ENCODE peak calls at places on chromosomes 12 and 14, in seven cellular contexts. P, A, H, L, J, D and Q are unnamed samples. For H3K36me3, the result is how much of the 10 kb centered on the place peaks cover.

GRCh38 chr12:74747305-74747704 is 209.7 kb downstream of the ATXN7L3B start:
- DNase-seq in D (no peak), L (no peak), H (no peak), P (no peak), A (no peak), J (no peak), Q (no peak)

GRCh38 chr12:46977976-46978375 is 101.4 kb upstream of the PCED1B start:
- DNase-seq in D (no peak), L (peak), J (no peak), P (no peak), H (no peak), A (no peak), Q (no peak)

GRCh38 chr12:58502857-58503256 is 417.4 kb downstream of the LRIG3 start:
- DNase-seq in H (no peak), J (no peak), A (no peak), D (no peak), P (no peak), L (no peak), Q (no peak)

GRCh38 chr14:100524233-100524932 is 62.8 kb downstream of the BEGAIN start:
- DNase-seq in L (no peak), J (no peak), P (no peak), H (peak), A (no peak), D (no peak), Q (no peak)

GRCh38 chr14:105087963-105088811 is 23.0 kb upstream of the GPR132 start:
- DNase-seq in P (peak), H (peak), A (peak), D (peak), L (peak), J (peak), Q (peak)

GRCh38 chr12:92295523-92295922 is 149.9 kb upstream of the BTG1 start:
- DNase-seq in D (no peak), L (no peak), J (peak), A (peak), P (no peak), H (no peak), Q (no peak)

GRCh38 chr14:23564181-23564812 is 3.3 kb downstream of the AP1G2 start:
- DNase-seq in L (no peak), J (no peak), A (no peak), D (no peak), P (no peak), H (no peak), Q (no peak)

GRCh38 chr14:98633380-98633779 is 638.6 kb downstream of the BCL11B start:
- DNase-seq in L (no peak), H (no peak), A (no peak), D (peak), P (no peak), J (no peak), Q (no peak)

GRCh38 chr14:33728010-33728498 is 222.8 kb downstream of the EGLN3 start:
- DNase-seq in L (no peak), J (no peak), H (no peak), A (no peak), P (no peak), D (no peak), Q (no peak)

GRCh38 chr12:69052613-69053408 is 119.8 kb upstream of the CPM start:
- DNase-seq in L (peak), A (peak), J (peak), P (no peak), D (peak), H (no peak), Q (no peak)

GRCh38 chr14:28088125-28088524 is 678.5 kb upstream of the FOXG1 start:
- DNase-seq in L (no peak), A (no peak), J (no peak), H (no peak), D (no peak), P (no peak), Q (no peak)

GRCh38 chr14:28083456-28083855 is 683.1 kb upstream of the FOXG1 start:
- DNase-seq in P (no peak), D (no peak), H (no peak), L (peak), J (no peak), A (no peak), Q (no peak)
- H3K36me3 ChIP-seq in P (under half), D (under half), H (under half), L (under half), J (under half), A (under half), Q (under half)

GRCh38 chr14:50763386-50764007 is 67.5 kb downstream of the NIN start:
- DNase-seq in H (no peak), J (peak), D (peak), A (peak), L (no peak), P (peak), Q (no peak)
- H3K36me3 ChIP-seq in H (half or more), J (half or more), D (under half), A (under half), L (under half), P (under half), Q (under half)

DNA sequence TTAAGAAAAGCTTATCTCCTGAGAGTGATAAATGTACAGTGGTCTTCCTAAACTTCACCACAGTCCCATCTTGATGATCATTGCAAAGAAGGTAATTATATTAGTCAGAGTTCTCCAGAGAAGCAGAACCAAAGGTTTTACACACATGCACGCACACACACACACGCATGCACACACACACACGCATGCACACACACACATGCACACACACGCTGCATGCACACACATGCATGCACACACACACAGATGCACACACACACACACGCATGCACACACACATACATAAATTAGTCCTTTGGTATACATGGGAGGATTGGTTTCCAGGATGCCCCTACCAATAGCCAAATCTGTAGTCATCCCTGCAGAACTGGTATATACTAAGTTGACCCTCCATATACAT is 580 bp downstream of the OR4E2 start:
- DNase-seq in P (no peak), D (no peak), H (no peak), L (no peak), A (no peak), J (no peak), Q (no peak)
- H3K36me3 ChIP-seq in P (under half), D (under half), H (under half), L (under half), A (under half), J (under half), Q (under half)

GRCh38 chr12:100963381-100963780 is 168.8 kb downstream of the ANO4 start:
- DNase-seq in P (peak), J (peak), L (no peak), A (no peak), D (no peak), H (no peak), Q (no peak)

GRCh38 chr12:100964026-100964425 is 169.4 kb downstream of the ANO4 start:
- DNase-seq in P (no peak), D (no peak), J (no peak), L (no peak), H (no peak), A (no peak), Q (no peak)

GRCh38 chr12:100956311-100956852 is 161.8 kb downstream of the ANO4 start:
- DNase-seq in D (no peak), A (no peak), J (peak), P (no peak), H (no peak), L (no peak), Q (no peak)

GRCh38 chr12:100959481-100959880 is 164.9 kb downstream of the ANO4 start:
- DNase-seq in J (peak), A (peak), P (no peak), L (no peak), H (no peak), D (no peak), Q (no peak)

DNA sequence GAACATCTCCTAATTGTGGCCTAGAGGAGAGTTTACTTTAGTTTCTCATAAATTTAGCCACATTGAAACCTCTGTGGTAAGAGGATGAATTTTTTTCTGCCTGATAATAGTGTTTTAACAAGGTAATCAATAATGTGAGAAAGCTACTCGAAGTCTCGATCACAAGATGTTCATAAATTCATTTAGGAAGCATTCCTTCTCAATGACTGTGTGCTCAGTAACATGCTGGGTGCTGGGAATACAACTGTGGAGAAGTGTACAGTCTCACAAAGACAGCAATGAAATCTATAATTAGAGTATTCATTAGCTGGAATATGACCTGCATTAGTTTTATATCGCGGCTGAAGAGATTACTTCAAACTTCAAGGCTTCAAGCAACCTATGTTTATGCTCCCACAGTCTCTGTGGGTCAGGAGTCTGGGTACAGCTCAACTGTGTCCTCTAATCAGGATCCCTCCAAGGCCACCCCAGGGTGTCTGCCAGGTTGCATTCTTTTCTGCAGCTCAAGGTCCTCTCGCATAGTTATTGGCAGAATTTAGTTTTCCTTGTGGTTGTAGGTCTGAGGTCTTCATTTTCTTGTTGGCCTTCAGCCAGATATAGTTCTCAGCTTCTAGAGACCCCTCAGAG is 167.6 kb downstream of the ANO4 start:
- DNase-seq in L (no peak), J (no peak), A (no peak), H (no peak), D (peak), P (peak), Q (no peak)
- H3K36me3 ChIP-seq in L (under half), J (under half), A (under half), H (under half), D (under half), P (under half), Q (under half)

GRCh38 chr12:10701843-10702242 is 21.3 kb downstream of the YBX3 start:
- DNase-seq in D (no peak), A (no peak), P (no peak), J (no peak), H (peak), L (no peak), Q (no peak)
- H3K36me3 ChIP-seq in D (under half), A (half or more), P (under half), J (half or more), H (half or more), L (half or more), Q (under half)

DNA sequence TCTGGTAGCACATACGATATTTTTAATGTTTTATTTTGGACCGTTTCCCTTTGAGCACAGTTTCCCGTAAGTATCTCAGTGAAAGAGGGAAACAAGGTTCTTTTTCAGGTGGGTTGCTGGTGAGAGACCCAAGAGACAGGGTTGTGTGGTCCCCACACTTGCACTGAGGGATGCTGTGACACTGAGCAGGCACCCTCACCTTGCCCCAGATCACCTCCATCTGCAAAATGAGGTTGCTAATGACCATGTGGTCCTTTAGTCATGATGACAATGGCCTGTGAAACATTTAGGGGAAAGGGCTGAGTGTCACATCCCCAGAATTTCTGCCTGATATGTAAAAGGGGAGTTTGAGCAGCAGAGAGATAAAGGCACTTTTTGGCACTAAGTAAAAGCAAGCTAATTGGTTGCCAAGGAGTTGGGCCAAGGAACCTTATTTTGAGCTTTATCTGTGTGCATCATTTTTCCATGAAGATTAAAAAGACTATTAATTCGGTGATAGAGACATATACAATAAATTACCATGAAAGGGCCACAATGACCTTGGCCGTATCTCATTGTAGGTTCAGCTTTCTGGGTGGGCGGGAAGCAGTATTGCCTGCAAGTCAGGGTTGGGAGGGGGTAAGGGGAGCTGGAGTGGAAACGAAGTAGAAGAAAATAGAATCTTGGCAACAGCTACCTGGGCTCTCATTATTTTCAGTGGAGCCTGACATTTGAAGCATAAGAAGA is 4.5 kb downstream of the CCND2 start:
- DNase-seq in L (no peak), A (no peak), J (no peak), P (no peak), H (no peak), D (no peak), Q (no peak)
- H3K36me3 ChIP-seq in L (under half), A (under half), J (under half), P (under half), H (under half), D (under half), Q (under half)

GRCh38 chr14:92676031-92676430 is 72.4 kb downstream of the LGMN start:
- DNase-seq in L (no peak), P (peak), D (no peak), J (no peak), A (no peak), H (peak), Q (no peak)
- H3K36me3 ChIP-seq in L (under half), P (under half), D (under half), J (under half), A (under half), H (half or more), Q (under half)

DNA sequence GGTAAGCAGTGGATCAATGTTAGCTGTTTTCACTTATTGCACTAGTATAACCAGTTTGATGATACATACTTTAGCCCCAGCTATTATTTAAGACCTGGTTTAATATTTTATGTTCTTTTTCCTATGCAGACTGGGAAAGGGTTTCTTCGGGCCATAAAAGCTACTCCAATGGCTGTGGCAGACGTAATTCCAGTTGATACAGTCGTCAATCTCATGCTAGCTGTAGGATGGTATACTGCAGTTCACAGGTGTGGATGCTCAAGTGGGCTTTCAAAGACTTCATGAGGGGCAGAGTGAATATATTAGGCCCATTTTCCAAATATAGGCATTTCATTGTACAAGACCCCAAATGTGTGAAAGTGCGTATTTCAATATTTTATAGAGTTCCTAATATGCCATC is 70.1 kb downstream of the ERGIC2 start:
- DNase-seq in A (no peak), L (no peak), P (no peak), J (no peak), H (no peak), D (no peak), Q (no peak)
- H3K36me3 ChIP-seq in A (under half), L (under half), P (under half), J (under half), H (under half), D (under half), Q (under half)

GRCh38 chr12:113907446-113908180 is 58.5 kb downstream of the RBM19 start:
- DNase-seq in D (no peak), P (no peak), J (no peak), A (no peak), H (no peak), L (no peak), Q (no peak)

GRCh38 chr12:113906411-113907200 is 59.5 kb downstream of the RBM19 start:
- DNase-seq in P (no peak), H (no peak), L (no peak), J (no peak), D (no peak), A (no peak), Q (no peak)

GRCh38 chr12:113908584-113909100 is 57.5 kb downstream of the RBM19 start:
- DNase-seq in L (no peak), P (no peak), A (no peak), H (no peak), D (no peak), J (no peak), Q (no peak)

GRCh38 chr12:113903381-113903863 is 62.7 kb downstream of the RBM19 start:
- DNase-seq in P (no peak), A (peak), H (no peak), J (peak), L (no peak), D (no peak), Q (no peak)

GRCh38 chr12:113905829-113906228 is 60.3 kb downstream of the RBM19 start:
- DNase-seq in D (no peak), A (no peak), L (no peak), J (no peak), H (no peak), P (no peak), Q (no peak)
- H3K36me3 ChIP-seq in D (under half), A (under half), L (under half), J (under half), H (half or more), P (under half), Q (under half)

GRCh38 chr14:68971411-68972035 is 7.6 kb downstream of the ACTN1 start:
- DNase-seq in H (no peak), J (no peak), D (no peak), A (no peak), P (no peak), L (no peak), Q (no peak)
- H3K36me3 ChIP-seq in H (under half), J (under half), D (under half), A (half or more), P (under half), L (half or more), Q (under half)